ENCODE peak calls at places on chromosomes 1 and 21, in five cellular contexts. P is IMR-90, N is K562, O is A549, C is H1. Y is an unnamed sample.

GRCh38 chr1:241994171-241994570 is 4.7 kb downstream of the MAP1LC3C start:
- DNase-seq in P (no peak), N (no peak), O (no peak), C (no peak), Y (no peak)

GRCh38 chr1:144551107-144551542 is 41.6 kb upstream of the PPIAL4F start:
- DNase-seq in P (no peak), N (no peak), O (no peak), C (peak; percentile 58), Y (no peak)

GRCh38 chr1:40438391-40439015 is 11.8 kb upstream of the ZFP69B start:
- DNase-seq in P (peak; percentile 16), N (peak; percentile 79), O (peak; percentile 16), C (no peak), Y (peak; percentile 37)

GRCh38 chr1:149849947-149850360 is 49.4 kb upstream of the BOLA1 start:
- DNase-seq in P (no peak), N (no peak), O (no peak), C (no peak), Y (no peak)

GRCh38 chr1:9872430-9873165 is 37.5 kb downstream of the CTNNBIP1 start:
- DNase-seq in P (peak; percentile 68), N (no peak), O (no peak), C (no peak), Y (no peak)

GRCh38 chr1:39901486-39902120 is at the start of gene MYCL:
- DNase-seq in P (peak; percentile 60), N (peak; percentile 93), O (peak; percentile 80), C (peak; percentile 94), Y (peak; percentile 64)

GRCh38 chr1:90753556-90753955 is 36.5 kb upstream of the BARHL2 start:
- DNase-seq in P (no peak), N (no peak), O (no peak), C (no peak), Y (no peak)

GRCh38 chr1:176217461-176218099 is 10.5 kb upstream of the COP1 start:
- DNase-seq in P (no peak), N (no peak), O (no peak), C (no peak), Y (no peak)

GRCh38 chr21:37047079-37047478 is 25.8 kb downstream of the PIGP start:
- DNase-seq in P (no peak), N (no peak), O (peak; percentile 10), C (no peak), Y (no peak)

GRCh38 chr1:35576061-35576765 is 3.1 kb downstream of the TFAP2E start:
- DNase-seq in P (peak; percentile 26), N (no peak), O (no peak), C (no peak), Y (no peak)

GRCh38 chr1:20666804-20667203 is 5.6 kb upstream of the DDOST start:
- DNase-seq in P (peak; percentile 11), N (peak; percentile 51), O (peak; percentile 41), C (no peak), Y (no peak)

GRCh38 chr1:91450260-91450659 is 45.6 kb upstream of the HFM1 start:
- DNase-seq in P (no peak), N (no peak), O (no peak), C (no peak), Y (no peak)

GRCh38 chr1:50422946-50423669 is at the start of gene DMRTA2:
- DNase-seq in P (no peak), N (no peak), O (peak; percentile 56), C (peak; percentile 87), Y (no peak)

GRCh38 chr1:50422675-50422945 is 633 bp downstream of the DMRTA2 start:
- DNase-seq in P (no peak), N (no peak), O (no peak), C (peak; percentile 69), Y (no peak)

GRCh38 chr1:50424940-50425375 is 1.7 kb upstream of the DMRTA2 start:
- DNase-seq in P (no peak), N (no peak), O (no peak), C (peak; percentile 64), Y (no peak)

GRCh38 chr1:50424045-50424939 is 1.0 kb upstream of the DMRTA2 start:
- DNase-seq in P (no peak), N (no peak), O (no peak), C (no peak), Y (no peak)

DNA sequence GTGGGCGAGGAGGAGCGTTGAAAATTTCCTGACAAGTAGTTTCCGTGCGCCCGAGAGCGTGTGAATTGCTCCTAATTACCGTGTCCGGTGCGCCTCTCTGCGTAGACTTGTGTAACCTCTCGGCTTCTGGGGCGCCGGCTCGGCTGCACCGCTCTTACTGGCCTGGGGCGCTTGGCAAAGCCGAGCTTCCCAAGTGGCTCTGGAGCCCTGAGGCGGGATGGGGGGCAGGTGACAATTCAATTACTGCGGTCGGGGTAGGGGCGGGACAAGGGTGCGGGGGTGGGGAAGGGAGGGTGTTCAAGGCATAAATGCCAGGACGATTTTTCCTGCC is 392 bp upstream of the DMRTA2 start:
- DNase-seq in P (no peak), N (no peak), O (peak; percentile 47), C (no peak), Y (no peak)
- TF ChIP-seq MAFK in P (no peak), N (no peak), O (no peak), C (no peak), Y (no peak)

GRCh38 chr1:1071486-1072298 is 2.4 kb downstream of the RNF223 start:
- DNase-seq in P (no peak), N (no peak), O (no peak), C (no peak), Y (no peak)

GRCh38 chr1:1073743-1074587 is at the start of gene RNF223:
- DNase-seq in P (no peak), N (peak; percentile 45), O (no peak), C (no peak), Y (no peak)

GRCh38 chr1:1074631-1075147 is 583 bp upstream of the RNF223 start:
- DNase-seq in P (no peak), N (no peak), O (no peak), C (no peak), Y (no peak)

GRCh38 chr1:1072849-1073742 is 1.0 kb downstream of the RNF223 start:
- DNase-seq in P (no peak), N (no peak), O (no peak), C (no peak), Y (no peak)

DNA sequence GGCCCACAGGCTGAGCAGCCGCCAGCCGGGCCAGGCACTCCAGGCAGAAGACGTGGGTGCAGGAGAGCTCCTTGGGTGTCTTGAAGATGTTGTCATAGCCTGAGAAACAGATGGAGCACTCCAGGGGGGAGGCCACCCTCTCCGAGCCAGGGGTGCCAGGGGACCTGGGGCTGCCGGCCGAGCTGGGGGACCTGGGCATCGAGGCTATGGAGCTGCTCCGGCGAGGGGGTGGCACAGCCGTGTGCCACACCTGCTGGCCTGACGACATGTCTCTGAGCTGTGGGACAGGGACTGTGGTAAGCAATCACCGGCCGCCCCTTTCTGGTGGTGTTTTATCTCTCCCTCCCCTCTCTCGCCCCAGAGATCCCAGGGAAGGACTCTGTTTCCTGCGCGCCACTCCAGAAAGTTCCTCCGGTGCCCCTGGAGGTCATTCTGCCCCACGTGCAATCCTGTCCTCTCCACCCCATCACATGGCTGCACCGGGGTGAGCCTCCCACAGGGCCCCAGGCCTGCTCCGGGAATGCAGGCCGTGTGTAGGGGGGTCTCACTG is 1.7 kb downstream of the RNF223 start:
- DNase-seq in P (no peak), N (no peak), O (no peak), C (no peak), Y (no peak)
- TF ChIP-seq USF2 in P (no peak), N (no peak), O (no peak), C (no peak), Y (no peak)

GRCh38 chr21:44865561-44866280 is 7.8 kb downstream of the PTTG1IP start:
- DNase-seq in P (no peak), N (no peak), O (no peak), C (no peak), Y (no peak)
- TF ChIP-seq MAFK in P (no peak), N (no peak), O (no peak), C (no peak), Y (no peak)

DNA sequence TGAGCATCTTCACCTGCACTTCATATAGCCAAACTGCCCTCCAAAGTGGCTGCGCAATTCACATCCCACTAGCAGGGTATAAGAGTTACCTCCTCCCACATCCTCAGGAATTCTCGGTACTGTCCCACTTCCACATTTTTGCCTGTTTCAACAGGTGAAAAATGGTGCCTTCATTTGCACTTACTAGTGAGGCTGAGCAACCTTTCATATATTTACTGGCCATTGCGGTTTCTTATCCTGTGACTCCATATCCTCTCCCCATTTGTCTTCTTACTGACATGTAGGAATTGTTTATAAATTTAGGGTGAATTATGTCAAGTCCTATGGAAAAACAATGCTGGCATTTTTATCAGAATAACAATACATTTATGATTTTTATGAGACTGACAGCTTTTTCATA is 61.9 kb downstream of the NIBAN1 start:
- DNase-seq in P (no peak), N (no peak), O (no peak), C (no peak), Y (no peak)
- TF ChIP-seq USF2 in P (no peak), N (no peak), O (no peak), C (no peak), Y (no peak)

DNA sequence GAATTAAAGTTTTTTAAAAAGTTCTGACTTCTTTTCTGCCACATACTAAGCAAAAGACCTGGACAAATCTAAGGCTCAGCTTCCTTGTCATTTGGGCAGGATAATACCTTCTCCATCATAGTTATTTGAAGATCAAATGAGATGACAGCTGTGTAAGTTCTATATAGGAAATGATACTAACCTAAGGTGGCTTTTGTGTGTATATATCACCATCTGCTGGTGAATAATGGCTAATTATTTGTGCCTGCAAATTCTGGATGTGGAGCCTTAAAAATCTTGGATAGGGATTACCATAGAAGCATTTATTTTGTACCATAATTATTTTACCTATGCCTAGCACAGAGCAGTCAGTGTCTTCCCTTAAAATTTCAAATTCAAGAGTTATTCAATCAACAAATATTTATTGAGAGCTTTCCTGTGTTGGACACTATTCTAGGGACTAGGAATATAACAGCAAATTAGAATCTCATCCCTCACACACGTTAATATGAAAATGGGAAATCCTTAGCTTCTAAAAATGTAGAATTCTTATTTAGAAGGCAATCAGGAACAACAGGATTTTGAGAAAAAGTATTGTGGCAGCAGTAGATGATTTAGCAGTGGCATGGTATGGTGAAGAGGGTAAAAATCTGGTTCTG is 89.8 kb downstream of the TMEM200B start:
- DNase-seq in P (peak; percentile 56), N (peak; percentile 50), O (peak; percentile 46), C (no peak), Y (peak; percentile 50)
- TF ChIP-seq MAFK in P (no peak), N (no peak), O (no peak), C (no peak), Y (no peak)

GRCh38 chr1:95321516-95321915 is 87.5 kb downstream of the RWDD3 start:
- DNase-seq in P (no peak), N (no peak), O (no peak), C (no peak), Y (no peak)
- TF ChIP-seq USF2 in P (no peak), N (no peak), O (no peak), C (no peak), Y (no peak)

DNA sequence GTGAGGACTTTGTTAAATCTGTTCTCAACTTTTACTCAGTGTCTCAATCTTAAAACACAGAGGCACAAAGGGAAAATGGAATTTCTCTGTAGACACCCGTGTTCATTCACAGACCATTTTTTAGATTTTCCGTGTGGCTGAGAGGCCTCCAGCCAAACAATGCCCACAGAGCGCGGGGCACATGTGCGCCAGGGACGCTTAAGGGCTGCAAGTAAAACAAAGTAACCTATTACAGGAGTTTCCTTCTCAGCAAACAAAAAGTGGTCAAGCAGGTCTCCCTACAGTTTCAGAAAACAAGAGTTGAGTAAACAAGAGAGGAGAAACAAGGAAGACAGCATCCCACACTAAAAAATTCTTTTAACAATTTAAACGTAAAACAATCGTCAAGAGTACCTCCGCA is 115.3 kb downstream of the RERE start:
- DNase-seq in P (no peak), N (no peak), O (peak; percentile 58), C (no peak), Y (peak; percentile 59)
- TF ChIP-seq MAFK in P (no peak), N (no peak), O (no peak), C (no peak), Y (no peak)